ENCODE peak calls at places on chromosomes 6 and 20, in five cellular contexts. A is thyroid gland; U is CD4-positive, CD25-positive, alpha-beta regulatory T cell; B is K562; H is HCT116. X is an unnamed sample.

GRCh38 chr20:24746351-24746685 is 202.8 kb upstream of the CST7 start:
- DNase-seq in H (peak; percentile 48), A (peak; percentile 98), U (no peak), B (no peak), X (peak; percentile 66)

GRCh38 chr6:149230729-149231434 is 86.6 kb upstream of the TAB2 start:
- DNase-seq in H (no peak), B (no peak), A (no peak), U (no peak), X (no peak)

GRCh38 chr6:21739838-21740237 is 146.3 kb downstream of the SOX4 start:
- DNase-seq in H (no peak), U (no peak), A (no peak), B (no peak), X (peak; percentile 24)

GRCh38 chr6:75922226-75922625 is 150.2 kb downstream of the IMPG1 start:
- DNase-seq in B (no peak), U (no peak), H (no peak), A (no peak), X (no peak)

GRCh38 chr6:5763871-5764270 is 242.9 kb downstream of the NRN1 start:
- DNase-seq in U (no peak), H (no peak), A (no peak), B (no peak), X (no peak)

GRCh38 chr6:143419526-143419925 is 31.0 kb downstream of the ADAT2 start:
- DNase-seq in H (no peak), U (no peak), A (no peak), B (no peak), X (no peak)

GRCh38 chr6:5115168-5115567 is 30.0 kb downstream of the PPP1R3G start:
- DNase-seq in B (no peak), H (no peak), A (peak; percentile 11), U (no peak), X (no peak)

GRCh38 chr6:30074331-30075093 is 1.1 kb downstream of the RNF39 start:
- DNase-seq in B (no peak), U (no peak), A (no peak), H (no peak), X (no peak)

GRCh38 chr6:143885116-143885515 is 20.8 kb downstream of the ZC2HC1B start:
- DNase-seq in H (no peak), A (no peak), B (no peak), U (no peak), X (no peak)

GRCh38 chr6:122400121-122400450 is 634 bp downstream of the HSF2 start:
- DNase-seq in U (no peak), A (no peak), H (no peak), B (no peak), X (no peak)

GRCh38 chr6:21164768-21165326 is 428.7 kb upstream of the SOX4 start:
- DNase-seq in A (no peak), U (no peak), H (peak; percentile 2), B (no peak), X (no peak)

GRCh38 chr6:140669321-140669720 is 1294.9 kb upstream of the CITED2 start:
- DNase-seq in H (no peak), U (no peak), B (no peak), A (no peak), X (no peak)

GRCh38 chr20:58889334-58890072 is 37.0 kb downstream of the GNAS start:
- DNase-seq in U (peak; percentile 31), B (no peak), H (no peak), A (no peak), X (no peak)

GRCh38 chr6:89047473-89047872 is 33.1 kb upstream of the PNRC1 start:
- DNase-seq in H (no peak), U (no peak), A (no peak), B (no peak), X (no peak)

GRCh38 chr20:13059398-13060136 is 50.8 kb downstream of the SPTLC3 start:
- DNase-seq in H (no peak), U (no peak), A (no peak), B (no peak), X (no peak)

GRCh38 chr6:111534366-111534765 is 51.3 kb upstream of the REV3L start:
- DNase-seq in A (peak; percentile 74), B (no peak), H (no peak), U (no peak), X (peak; percentile 95)

GRCh38 chr6:35725721-35726438 is 11.0 kb upstream of the ARMC12 start:
- DNase-seq in H (no peak), U (no peak), A (peak; percentile 84), B (no peak), X (peak; percentile 88)

GRCh38 chr6:5028921-5029320 is 25.1 kb upstream of the RPP40 start:
- DNase-seq in U (no peak), B (no peak), H (no peak), A (no peak), X (no peak)

GRCh38 chr6:112218563-112218962 is 35.8 kb downstream of the LAMA4 start:
- DNase-seq in U (no peak), H (no peak), A (peak; percentile 74), B (no peak), X (no peak)

GRCh38 chr6:21396313-21396712 is 197.2 kb upstream of the SOX4 start:
- DNase-seq in U (no peak), H (no peak), A (no peak), B (no peak), X (no peak)

GRCh38 chr6:115891111-115891669 is 169.5 kb downstream of the FRK start:
- DNase-seq in A (no peak), U (no peak), H (peak; percentile 15), B (no peak), X (no peak)

GRCh38 chr6:63307581-63308246 is 12.1 kb downstream of the LGSN start:
- DNase-seq in B (peak; percentile 10), A (no peak), U (no peak), H (peak; percentile 47), X (no peak)

GRCh38 chr20:38175221-38176030 is 10.4 kb upstream of the TGM2 start:
- DNase-seq in U (no peak), B (no peak), H (no peak), A (no peak), X (no peak)

GRCh38 chr6:158627168-158627939 is 17.2 kb downstream of the DYNLT1 start:
- DNase-seq in A (no peak), U (no peak), B (no peak), H (no peak), X (no peak)

GRCh38 chr6:795046-795445 is 102.1 kb upstream of the EXOC2 start:
- DNase-seq in U (no peak), B (no peak), H (no peak), A (no peak), X (no peak)

DNA sequence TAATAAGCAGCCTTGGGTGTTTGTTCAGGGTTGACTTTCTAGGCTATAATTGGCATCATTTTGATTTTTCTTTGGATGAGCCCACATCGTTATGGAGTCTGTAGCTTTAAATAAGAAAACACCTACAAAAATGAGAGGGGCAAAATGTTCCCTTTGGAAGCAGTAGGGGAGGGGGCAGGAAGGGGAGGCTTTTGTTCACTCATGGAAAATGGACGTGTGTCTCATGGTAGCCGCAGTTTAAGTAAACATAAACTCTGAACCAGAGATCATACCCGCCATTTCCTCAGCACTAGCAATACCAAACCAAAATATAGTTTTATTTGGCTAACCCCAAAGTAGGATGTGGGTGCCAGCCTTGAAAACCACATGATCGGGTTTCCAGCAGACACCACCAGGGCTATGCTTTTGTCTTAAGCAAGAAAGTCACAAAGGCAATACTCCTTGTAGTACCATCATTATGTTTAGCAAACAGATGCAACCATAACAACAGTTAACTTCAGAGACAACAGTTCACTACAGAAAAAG is 572.5 kb upstream of the JAG1 start:
- DNase-seq in B (no peak), U (no peak), H (no peak), A (no peak), X (no peak)
- H3K27ac ChIP-seq in B (no peak overlapping the region), U (no peak overlapping the region), H (no peak overlapping the region), A (no peak overlapping the region), X (no peak overlapping the region)

GRCh38 chr20:35726759-35727711 is 15.0 kb downstream of the RBM39 start:
- DNase-seq in U (no peak), B (no peak), H (no peak), A (no peak), X (no peak)

GRCh38 chr20:35729836-35730582 is 12.1 kb downstream of the RBM39 start:
- DNase-seq in H (no peak), A (no peak), U (no peak), B (no peak), X (no peak)

GRCh38 chr20:35731469-35731788 is 10.6 kb downstream of the RBM39 start:
- DNase-seq in H (no peak), A (no peak), B (no peak), U (peak; percentile 0), X (no peak)

GRCh38 chr20:35730583-35731468 is 11.2 kb downstream of the RBM39 start:
- DNase-seq in U (no peak), H (no peak), B (no peak), A (no peak), X (no peak)

GRCh38 chr20:35729283-35729807 is 12.7 kb downstream of the RBM39 start:
- DNase-seq in U (no peak), B (no peak), A (no peak), H (no peak), X (no peak)
- H3K36me3 ChIP-seq in U (peaks cover 97% of the 10 kb centered on the region), B (peaks cover 98% of the 10 kb centered on the region), A (peaks cover 98% of the 10 kb centered on the region), H (peaks cover 91% of the 10 kb centered on the region), X (peaks cover 54% of the 10 kb centered on the region)

DNA sequence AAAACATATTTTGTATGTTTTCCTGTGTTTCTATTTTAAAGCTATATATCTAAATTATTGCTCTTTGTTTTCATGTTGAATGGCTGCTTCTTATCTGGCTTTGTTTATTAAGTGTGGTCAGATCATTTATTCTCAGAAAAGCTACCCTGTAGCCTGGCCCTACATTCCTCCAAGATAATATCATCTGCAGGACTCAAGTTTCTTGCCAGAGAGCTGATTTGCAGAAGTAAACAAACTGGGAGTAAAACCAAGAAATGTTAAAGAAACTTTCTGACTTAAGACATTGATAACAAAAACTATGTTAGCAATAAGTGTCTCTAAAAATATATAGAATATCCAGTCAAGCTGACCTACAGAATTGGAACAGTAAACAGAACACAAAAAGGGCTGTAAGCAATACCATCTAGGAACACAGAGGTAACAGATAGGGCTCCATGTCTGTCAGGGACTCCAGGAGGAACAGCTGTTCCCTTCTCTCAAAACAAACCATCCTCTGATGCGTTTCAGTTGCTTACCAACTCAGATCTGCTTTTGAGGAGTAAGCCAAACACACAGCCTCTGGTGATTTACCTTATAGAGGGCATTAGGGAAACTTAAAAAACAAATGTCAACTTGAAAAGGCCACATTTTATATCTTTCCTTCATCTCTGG is 17.5 kb upstream of the CEP85L start:
- DNase-seq in H (no peak), B (peak; percentile 20), U (no peak), A (no peak), X (no peak)
- H3K27ac ChIP-seq in H (no peak overlapping the region), B (no peak overlapping the region), U (no peak overlapping the region), A (no peak overlapping the region), X (no peak overlapping the region)

GRCh38 chr20:41174373-41174772 is 37.0 kb downstream of the PLCG1 start:
- DNase-seq in B (no peak), A (peak; percentile 2), U (no peak), H (no peak), X (no peak)

GRCh38 chr20:41172296-41173140 is 35.2 kb downstream of the PLCG1 start:
- DNase-seq in A (peak; percentile 17), B (no peak), U (no peak), H (no peak), X (no peak)

GRCh38 chr20:41173791-41174341 is 36.5 kb downstream of the PLCG1 start:
- DNase-seq in H (no peak), B (no peak), U (no peak), A (peak; percentile 2), X (no peak)

GRCh38 chr20:41171736-41172295 is 34.5 kb downstream of the PLCG1 start:
- DNase-seq in B (no peak), H (no peak), U (no peak), A (peak; percentile 2), X (peak; percentile 2)

GRCh38 chr20:41173161-41173721 is 35.9 kb downstream of the PLCG1 start:
- DNase-seq in A (peak; percentile 79), U (peak; percentile 55), B (peak; percentile 78), H (peak; percentile 18), X (peak; percentile 91)
- H3K36me3 ChIP-seq in A (peaks cover 48% of the 10 kb centered on the region), U (peaks cover 87% of the 10 kb centered on the region), B (peaks cover 79% of the 10 kb centered on the region), H (peaks cover 21% of the 10 kb centered on the region), X (no peaks in the 10 kb centered on the region)